ENCODE peak calls at places on chromosome 15, in seven cellular contexts. Q is uterus, G is esophagus squamous epithelium, S is right atrium auricular region, M is aorta, J is PC-9, R is AG04450. V is an unnamed sample.
A peak's percentile ranks its signal among the peaks of the same experiment; 100 is the strongest.

GRCh38 chr15:48331796-48332641 is 790 bp downstream of the DUT start:
- DNase-seq in M (peak; percentile 87), G (peak; percentile 55), Q (peak; percentile 76), S (peak; percentile 65), R (no peak), J (peak; percentile 44), V (peak; percentile 60)

GRCh38 chr15:96122077-96123027 is 208.1 kb upstream of the NR2F2 start:
- DNase-seq in R (no peak), J (peak; percentile 5), S (no peak), M (no peak), Q (no peak), G (no peak), V (no peak)

GRCh38 chr15:40420793-40421192 is 15.2 kb downstream of the IVD start:
- DNase-seq in J (peak; percentile 95), R (no peak), G (no peak), Q (no peak), S (no peak), M (no peak), V (peak; percentile 88)

GRCh38 chr15:25427861-25428260 is 11.0 kb downstream of the UBE3A start:
- DNase-seq in G (no peak), S (no peak), M (no peak), R (no peak), Q (no peak), J (no peak), V (no peak)

GRCh38 chr15:50685191-50685975 is 1.2 kb downstream of the TRPM7 start:
- DNase-seq in J (no peak), Q (no peak), S (no peak), M (no peak), R (no peak), G (no peak), V (no peak)

GRCh38 chr15:47987908-47988532 is 132.8 kb upstream of the SLC24A5 start:
- DNase-seq in Q (no peak), R (peak; percentile 29), J (no peak), M (no peak), S (no peak), G (no peak), V (peak; percentile 48)

GRCh38 chr15:28106294-28107110 is 7.4 kb upstream of the OCA2 start:
- DNase-seq in S (no peak), R (no peak), G (no peak), J (no peak), Q (no peak), M (no peak), V (peak; percentile 9)

GRCh38 chr15:77709135-77709886 is 76.6 kb upstream of the LINGO1 start:
- DNase-seq in S (no peak), R (no peak), M (no peak), Q (no peak), G (no peak), J (no peak), V (no peak)

GRCh38 chr15:68252925-68253534 is 23.5 kb upstream of the CLN6 start:
- DNase-seq in Q (peak; percentile 62), R (peak; percentile 66), S (no peak), G (no peak), M (no peak), J (peak; percentile 46), V (no peak)

GRCh38 chr15:67782592-67782991 is 42.7 kb upstream of the SKOR1 start:
- DNase-seq in S (no peak), R (no peak), Q (no peak), M (no peak), G (no peak), J (no peak), V (no peak)

GRCh38 chr15:45205192-45205591 is 17.4 kb upstream of the SHF start:
- DNase-seq in J (peak; percentile 60), Q (no peak), M (no peak), R (peak; percentile 21), G (no peak), S (no peak), V (peak; percentile 62)

GRCh38 chr15:36502509-36502908 is 76.9 kb upstream of the CDIN1 start:
- DNase-seq in R (no peak), J (no peak), M (no peak), G (no peak), S (no peak), Q (no peak), V (no peak)

GRCh38 chr15:77616072-77616471 is 16.6 kb downstream of the LINGO1 start:
- DNase-seq in S (no peak), G (no peak), J (no peak), R (no peak), Q (no peak), M (no peak), V (no peak)

GRCh38 chr15:33086500-33087141 is 107.9 kb downstream of the FMN1 start:
- DNase-seq in Q (no peak), R (no peak), S (no peak), G (no peak), J (no peak), M (no peak), V (no peak)

GRCh38 chr15:86892774-86893449 is 813.2 kb downstream of the AGBL1 start:
- DNase-seq in M (no peak), S (no peak), J (no peak), G (no peak), Q (no peak), R (no peak), V (no peak)

GRCh38 chr15:66424963-66425612 is 38.4 kb downstream of the MAP2K1 start:
- DNase-seq in J (no peak), R (no peak), G (no peak), Q (no peak), S (no peak), M (no peak), V (no peak)
- H3K27ac ChIP-seq in J (no peak overlapping the region), R (no peak overlapping the region), G (no peak overlapping the region), Q (no peak overlapping the region), S (no peak overlapping the region), M (no peak overlapping the region), V (no peak overlapping the region)

DNA sequence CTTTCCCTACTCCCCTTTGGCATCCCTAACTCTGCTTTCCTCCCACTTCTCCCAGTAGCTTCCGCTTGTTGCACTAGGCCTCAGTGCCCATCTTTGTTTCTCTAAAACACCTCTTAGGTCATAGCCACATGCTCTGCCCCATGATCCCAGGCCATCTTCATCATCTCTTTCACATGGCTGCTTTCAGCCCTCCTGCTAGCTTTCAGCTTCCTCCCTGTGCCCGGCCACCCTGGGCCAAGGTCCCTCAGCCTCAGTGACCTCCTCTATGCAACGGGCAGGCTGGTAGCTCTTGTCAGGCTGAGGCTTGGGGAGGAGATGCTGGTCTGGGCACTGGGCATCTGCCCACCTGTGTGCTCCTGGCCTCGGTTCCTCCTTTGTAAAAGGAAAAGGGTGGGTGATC is 2.3 kb downstream of the PLEKHO2 start:
- DNase-seq in Q (no peak), S (no peak), R (no peak), G (no peak), M (no peak), J (no peak), V (no peak)
- H3K4me3 ChIP-seq in Q (peak overlapping the region; percentile 63), S (peak overlapping the region; percentile 96), R (peak overlapping the region; percentile 96), G (peak overlapping the region; percentile 83), M (no peak overlapping the region), J (no peak overlapping the region), V (no peak overlapping the region)

GRCh38 chr15:62549345-62549970 is 384.4 kb upstream of the C2CD4B start:
- DNase-seq in J (peak; percentile 19), S (no peak), R (no peak), G (no peak), M (no peak), Q (no peak), V (no peak)

GRCh38 chr15:62544446-62544845 is 379.4 kb upstream of the C2CD4B start:
- DNase-seq in R (no peak), G (no peak), J (no peak), S (no peak), M (no peak), Q (no peak), V (no peak)

GRCh38 chr15:62541250-62541649 is 376.2 kb upstream of the C2CD4B start:
- DNase-seq in R (no peak), G (no peak), J (no peak), S (no peak), M (no peak), Q (no peak), V (no peak)

GRCh38 chr15:62547584-62547983 is 382.5 kb upstream of the C2CD4B start:
- DNase-seq in G (no peak), J (no peak), M (no peak), S (peak; percentile 72), Q (no peak), R (no peak), V (no peak)

DNA sequence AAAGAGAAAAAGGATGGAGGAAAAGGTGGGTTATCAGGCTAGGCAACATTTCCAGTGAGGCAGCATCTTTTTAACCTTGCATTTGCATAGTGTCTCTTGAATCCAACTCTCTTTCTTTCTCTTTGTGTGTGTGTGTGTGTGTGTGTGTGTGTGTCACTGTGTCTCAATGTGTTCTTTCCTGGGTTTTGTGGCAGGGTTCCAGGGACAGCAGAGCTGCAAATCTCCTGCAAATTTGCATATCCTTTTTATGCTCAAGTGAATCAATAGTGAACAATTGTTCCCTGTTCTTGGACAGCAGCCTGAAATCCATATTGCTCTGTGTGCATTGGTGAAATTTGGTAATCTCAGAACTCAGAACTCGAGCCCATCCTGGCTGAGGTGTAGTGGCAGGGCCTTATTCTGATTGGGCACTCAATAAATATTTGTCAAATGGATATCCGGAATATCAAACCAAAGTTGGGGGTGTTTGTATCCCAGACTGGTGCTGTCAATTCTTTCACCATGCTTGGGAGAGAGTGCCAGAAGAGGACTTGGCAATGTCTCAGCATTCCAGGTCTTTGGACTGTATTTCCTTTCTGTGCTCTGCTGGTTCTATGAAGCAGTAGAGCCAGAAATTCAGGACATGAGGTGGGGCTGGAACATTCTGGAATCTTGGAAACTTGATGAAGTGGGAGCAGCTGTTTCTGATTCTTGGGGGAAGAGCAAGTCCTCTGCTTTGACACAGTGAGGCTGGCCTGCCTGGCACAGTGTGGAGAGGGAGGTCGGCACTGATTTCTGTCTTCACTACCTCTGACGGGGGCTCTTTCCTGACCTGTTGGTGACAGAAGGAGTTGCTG is 380.5 kb upstream of the C2CD4B start:
- DNase-seq in Q (peak; percentile 40), S (peak; percentile 65), J (no peak), M (no peak), G (no peak), R (no peak), V (peak; percentile 26)
- H3K27ac ChIP-seq in Q (peak overlapping the region; percentile 18), S (peak overlapping the region; percentile 78), J (no peak overlapping the region), M (peak overlapping the region; percentile 97), G (peak overlapping the region; percentile 69), R (no peak overlapping the region), V (no peak overlapping the region)

GRCh38 chr15:41880156-41880877 is 13.5 kb downstream of the SPTBN5 start:
- DNase-seq in Q (no peak), R (no peak), S (no peak), J (no peak), G (no peak), M (no peak), V (no peak)

GRCh38 chr15:41881086-41881485 is 12.8 kb downstream of the SPTBN5 start:
- DNase-seq in R (no peak), Q (no peak), J (no peak), S (no peak), M (no peak), G (no peak), V (no peak)

GRCh38 chr15:41882689-41883483 is 11.0 kb downstream of the SPTBN5 start:
- DNase-seq in R (no peak), S (no peak), G (no peak), J (no peak), M (no peak), Q (no peak), V (no peak)

GRCh38 chr15:41881925-41882688 is 11.7 kb downstream of the SPTBN5 start:
- DNase-seq in G (no peak), J (peak; percentile 61), Q (no peak), R (no peak), M (no peak), S (no peak), V (peak; percentile 34)

DNA sequence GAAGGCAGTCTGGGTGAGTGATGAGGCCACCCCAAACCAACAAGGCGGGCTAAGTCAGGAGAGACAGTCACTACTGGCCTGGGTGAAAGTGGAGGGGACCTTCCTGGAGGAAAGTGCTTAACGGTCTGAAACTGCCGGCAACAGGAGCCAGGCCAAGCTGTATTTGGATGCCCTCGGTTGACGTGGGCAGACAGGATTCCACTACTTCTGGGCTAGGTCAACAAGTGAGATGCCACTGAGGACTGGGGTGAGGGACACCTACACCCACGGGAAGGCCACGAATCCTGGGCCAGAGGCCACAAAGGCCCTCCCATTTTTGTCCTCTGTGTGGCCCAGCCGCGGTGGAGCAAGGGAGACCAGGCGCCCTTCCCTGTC is 12.3 kb downstream of the SPTBN5 start:
- DNase-seq in R (no peak), G (no peak), S (no peak), Q (no peak), J (no peak), M (no peak), V (no peak)
- H3K4me3 ChIP-seq in R (no peak overlapping the region), G (peak overlapping the region; percentile 45), S (peak overlapping the region; percentile 38), Q (no peak overlapping the region), J (no peak overlapping the region), M (no peak overlapping the region), V (no peak overlapping the region)